ENCODE peak calls at places on chromosomes 4 and X, in ten cellular contexts. One of them, this sample, is unnamed.

GRCh38 chr4:113278324-113278934 is 229.0 kb downstream of the ANK2 start:
- DNase-seq in epithelial cell of proximal tubule: no peak
- DNase-seq in upper lobe of right lung: no peak
- DNase-seq in left ventricle myocardium inferior: peak; percentile 40
- DNase-seq in cardiac muscle cell: peak; percentile 86
- DNase-seq in colonic mucosa: peak; percentile 64
- DNase-seq in mammary epithelial cell: peak; percentile 55
- DNase-seq in left lung: peak; percentile 50
- DNase-seq in right lobe of liver: peak; percentile 37
- DNase-seq in GM23338: peak; percentile 93
- DNase-seq in this sample: peak; percentile 41

GRCh38 chr4:49032440-49033161 is 46.5 kb downstream of the CWH43 start:
- DNase-seq in epithelial cell of proximal tubule: no peak
- DNase-seq in upper lobe of right lung: no peak
- DNase-seq in left ventricle myocardium inferior: no peak
- DNase-seq in cardiac muscle cell: no peak
- DNase-seq in colonic mucosa: peak; percentile 21
- DNase-seq in mammary epithelial cell: peak; percentile 21
- DNase-seq in left lung: no peak
- DNase-seq in right lobe of liver: no peak
- DNase-seq in GM23338: peak; percentile 37
- DNase-seq in this sample: peak; percentile 53

GRCh38 chr4:57425610-57426009 is 315.4 kb upstream of the IGFBP7 start:
- DNase-seq in epithelial cell of proximal tubule: no peak
- DNase-seq in upper lobe of right lung: no peak
- DNase-seq in left ventricle myocardium inferior: no peak
- DNase-seq in cardiac muscle cell: no peak
- DNase-seq in colonic mucosa: no peak
- DNase-seq in mammary epithelial cell: peak; percentile 78
- DNase-seq in left lung: no peak
- DNase-seq in right lobe of liver: no peak
- DNase-seq in GM23338: no peak
- DNase-seq in this sample: no peak

GRCh38 chr4:139770361-139770760 is 104.7 kb downstream of the MGST2 start:
- DNase-seq in epithelial cell of proximal tubule: no peak
- DNase-seq in upper lobe of right lung: no peak
- DNase-seq in left ventricle myocardium inferior: peak; percentile 45
- DNase-seq in cardiac muscle cell: no peak
- DNase-seq in colonic mucosa: no peak
- DNase-seq in mammary epithelial cell: no peak
- DNase-seq in left lung: no peak
- DNase-seq in right lobe of liver: no peak
- DNase-seq in GM23338: no peak
- DNase-seq in this sample: no peak

GRCh38 chr4:6342530-6343293 is 73.1 kb downstream of the WFS1 start:
- DNase-seq in epithelial cell of proximal tubule: no peak
- DNase-seq in upper lobe of right lung: no peak
- DNase-seq in left ventricle myocardium inferior: peak; percentile 70
- DNase-seq in cardiac muscle cell: peak; percentile 10
- DNase-seq in colonic mucosa: no peak
- DNase-seq in mammary epithelial cell: no peak
- DNase-seq in left lung: no peak
- DNase-seq in right lobe of liver: no peak
- DNase-seq in GM23338: no peak
- DNase-seq in this sample: peak; percentile 23

GRCh38 chr4:64584981-64585557 is 175.8 kb upstream of the TECRL start:
- DNase-seq in epithelial cell of proximal tubule: no peak
- DNase-seq in upper lobe of right lung: no peak
- DNase-seq in left ventricle myocardium inferior: no peak
- DNase-seq in cardiac muscle cell: peak; percentile 67
- DNase-seq in colonic mucosa: no peak
- DNase-seq in mammary epithelial cell: peak; percentile 11
- DNase-seq in left lung: no peak
- DNase-seq in right lobe of liver: no peak
- DNase-seq in GM23338: peak; percentile 80
- DNase-seq in this sample: no peak

GRCh38 chr4:45453258-45453841 is 670.5 kb downstream of the GABRG1 start:
- DNase-seq in epithelial cell of proximal tubule: peak; percentile 6
- DNase-seq in upper lobe of right lung: no peak
- DNase-seq in left ventricle myocardium inferior: no peak
- DNase-seq in cardiac muscle cell: peak; percentile 73
- DNase-seq in colonic mucosa: no peak
- DNase-seq in mammary epithelial cell: peak; percentile 54
- DNase-seq in left lung: no peak
- DNase-seq in right lobe of liver: no peak
- DNase-seq in GM23338: peak; percentile 79
- DNase-seq in this sample: no peak

GRCh38 chr4:69210911-69211310 is 3.6 kb downstream of the UGT2B11 start:
- DNase-seq in epithelial cell of proximal tubule: no peak
- DNase-seq in upper lobe of right lung: no peak
- DNase-seq in left ventricle myocardium inferior: no peak
- DNase-seq in cardiac muscle cell: no peak
- DNase-seq in colonic mucosa: no peak
- DNase-seq in mammary epithelial cell: no peak
- DNase-seq in left lung: no peak
- DNase-seq in right lobe of liver: no peak
- DNase-seq in GM23338: no peak
- DNase-seq in this sample: no peak

GRCh38 chr4:139454111-139454600 is at the start of gene RAB33B:
- DNase-seq in epithelial cell of proximal tubule: peak; percentile 29
- DNase-seq in upper lobe of right lung: no peak
- DNase-seq in left ventricle myocardium inferior: no peak
- DNase-seq in cardiac muscle cell: no peak
- DNase-seq in colonic mucosa: no peak
- DNase-seq in mammary epithelial cell: no peak
- DNase-seq in left lung: no peak
- DNase-seq in right lobe of liver: no peak
- DNase-seq in GM23338: no peak
- DNase-seq in this sample: no peak

GRCh38 chrX:96906741-96907140 is 23.0 kb downstream of the RPA4 start:
- DNase-seq in epithelial cell of proximal tubule: no peak
- DNase-seq in upper lobe of right lung: no peak
- DNase-seq in left ventricle myocardium inferior: no peak
- DNase-seq in cardiac muscle cell: no peak
- DNase-seq in colonic mucosa: no peak
- DNase-seq in mammary epithelial cell: peak; percentile 8
- DNase-seq in left lung: no peak
- DNase-seq in right lobe of liver: no peak
- DNase-seq in GM23338: no peak
- DNase-seq in this sample: no peak

GRCh38 chrX:124493984-124494383 is 147.6 kb downstream of the SH2D1A start:
- DNase-seq in epithelial cell of proximal tubule: no peak
- DNase-seq in upper lobe of right lung: no peak
- DNase-seq in left ventricle myocardium inferior: no peak
- DNase-seq in cardiac muscle cell: no peak
- DNase-seq in colonic mucosa: no peak
- DNase-seq in mammary epithelial cell: no peak
- DNase-seq in left lung: no peak
- DNase-seq in right lobe of liver: no peak
- DNase-seq in GM23338: no peak
- DNase-seq in this sample: no peak

GRCh38 chrX:124501566-124501965 is 155.2 kb downstream of the SH2D1A start:
- DNase-seq in epithelial cell of proximal tubule: no peak
- DNase-seq in upper lobe of right lung: no peak
- DNase-seq in left ventricle myocardium inferior: no peak
- DNase-seq in cardiac muscle cell: peak; percentile 31
- DNase-seq in colonic mucosa: no peak
- DNase-seq in mammary epithelial cell: no peak
- DNase-seq in left lung: no peak
- DNase-seq in right lobe of liver: no peak
- DNase-seq in GM23338: no peak
- DNase-seq in this sample: no peak

GRCh38 chrX:124502599-124502998 is 156.2 kb downstream of the SH2D1A start:
- DNase-seq in epithelial cell of proximal tubule: no peak
- DNase-seq in upper lobe of right lung: no peak
- DNase-seq in left ventricle myocardium inferior: no peak
- DNase-seq in cardiac muscle cell: no peak
- DNase-seq in colonic mucosa: no peak
- DNase-seq in mammary epithelial cell: no peak
- DNase-seq in left lung: no peak
- DNase-seq in right lobe of liver: no peak
- DNase-seq in GM23338: no peak
- DNase-seq in this sample: no peak

GRCh38 chrX:124502144-124502543 is 155.8 kb downstream of the SH2D1A start:
- DNase-seq in epithelial cell of proximal tubule: no peak
- DNase-seq in upper lobe of right lung: no peak
- DNase-seq in left ventricle myocardium inferior: no peak
- DNase-seq in cardiac muscle cell: no peak
- DNase-seq in colonic mucosa: no peak
- DNase-seq in mammary epithelial cell: no peak
- DNase-seq in left lung: no peak
- DNase-seq in right lobe of liver: no peak
- DNase-seq in GM23338: no peak
- DNase-seq in this sample: no peak

DNA sequence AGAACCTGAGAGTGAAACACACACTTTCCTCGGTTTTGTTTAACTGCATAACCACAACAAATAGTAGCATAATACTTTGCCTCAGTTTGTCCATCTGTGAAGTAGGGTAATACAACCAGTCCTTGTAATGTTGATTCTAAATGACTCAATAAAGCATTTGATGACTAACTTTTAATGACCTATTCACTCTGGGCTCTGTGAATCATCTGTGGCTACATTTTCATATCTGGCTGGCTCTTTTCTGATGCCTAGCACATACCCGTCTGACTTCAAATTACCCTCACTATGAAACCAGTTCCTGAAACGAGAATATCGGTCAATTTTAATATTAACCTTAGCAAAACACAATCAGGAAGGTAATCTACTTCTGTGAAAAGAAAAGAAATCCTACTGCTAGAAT is 151.0 kb downstream of the SH2D1A start:
- DNase-seq in epithelial cell of proximal tubule: no peak
- DNase-seq in upper lobe of right lung: no peak
- DNase-seq in left ventricle myocardium inferior: no peak
- DNase-seq in cardiac muscle cell: no peak
- DNase-seq in colonic mucosa: no peak
- DNase-seq in mammary epithelial cell: peak; percentile 46
- DNase-seq in left lung: no peak
- DNase-seq in right lobe of liver: no peak
- DNase-seq in GM23338: no peak
- DNase-seq in this sample: no peak
- H3K4me3 ChIP-seq in epithelial cell of proximal tubule: no peak overlapping the region
- H3K4me3 ChIP-seq in upper lobe of right lung: no peak overlapping the region
- H3K4me3 ChIP-seq in left ventricle myocardium inferior: no peak overlapping the region
- H3K4me3 ChIP-seq in cardiac muscle cell: no peak overlapping the region
- H3K4me3 ChIP-seq in colonic mucosa: no peak overlapping the region
- H3K4me3 ChIP-seq in mammary epithelial cell: no peak overlapping the region
- H3K4me3 ChIP-seq in left lung: no peak overlapping the region
- H3K4me3 ChIP-seq in right lobe of liver: no peak overlapping the region
- H3K4me3 ChIP-seq in GM23338: no peak overlapping the region
- H3K4me3 ChIP-seq in this sample: no peak overlapping the region

GRCh38 chr4:135072553-135072952 is 871.0 kb upstream of the PABPC4L start:
- DNase-seq in epithelial cell of proximal tubule: no peak
- DNase-seq in upper lobe of right lung: no peak
- DNase-seq in left ventricle myocardium inferior: no peak
- DNase-seq in cardiac muscle cell: no peak
- DNase-seq in colonic mucosa: no peak
- DNase-seq in mammary epithelial cell: no peak
- DNase-seq in left lung: no peak
- DNase-seq in right lobe of liver: no peak
- DNase-seq in GM23338: no peak
- DNase-seq in this sample: no peak

DNA sequence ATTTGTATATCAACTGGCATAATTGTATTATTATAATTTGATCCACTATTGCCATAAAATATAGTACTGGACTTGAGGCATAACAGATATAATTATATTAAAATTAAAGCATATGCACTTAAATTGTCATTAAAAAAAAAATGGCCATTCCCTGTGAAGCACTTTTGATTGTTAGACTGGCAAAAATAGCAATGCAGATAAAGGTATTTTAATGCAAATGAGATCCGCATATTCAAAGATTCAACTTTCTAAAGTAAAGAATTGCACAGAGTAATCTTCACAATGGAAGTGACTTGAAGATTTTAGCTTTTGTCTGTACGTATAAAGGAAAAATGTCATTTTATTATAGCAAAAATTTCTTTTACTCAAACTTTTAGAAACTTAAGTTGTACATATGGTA is 871.8 kb upstream of the PABPC4L start:
- DNase-seq in epithelial cell of proximal tubule: no peak
- DNase-seq in upper lobe of right lung: no peak
- DNase-seq in left ventricle myocardium inferior: no peak
- DNase-seq in cardiac muscle cell: no peak
- DNase-seq in colonic mucosa: no peak
- DNase-seq in mammary epithelial cell: no peak
- DNase-seq in left lung: no peak
- DNase-seq in right lobe of liver: no peak
- DNase-seq in GM23338: no peak
- DNase-seq in this sample: no peak
- H3K4me3 ChIP-seq in epithelial cell of proximal tubule: no peak overlapping the region
- H3K4me3 ChIP-seq in upper lobe of right lung: no peak overlapping the region
- H3K4me3 ChIP-seq in left ventricle myocardium inferior: no peak overlapping the region
- H3K4me3 ChIP-seq in cardiac muscle cell: no peak overlapping the region
- H3K4me3 ChIP-seq in colonic mucosa: no peak overlapping the region
- H3K4me3 ChIP-seq in mammary epithelial cell: no peak overlapping the region
- H3K4me3 ChIP-seq in left lung: no peak overlapping the region
- H3K4me3 ChIP-seq in right lobe of liver: no peak overlapping the region
- H3K4me3 ChIP-seq in GM23338: no peak overlapping the region
- H3K4me3 ChIP-seq in this sample: no peak overlapping the region

GRCh38 chrX:103175944-103176753 is 38.8 kb upstream of the BEX4 start:
- DNase-seq in epithelial cell of proximal tubule: no peak
- DNase-seq in upper lobe of right lung: no peak
- DNase-seq in left ventricle myocardium inferior: peak; percentile 36
- DNase-seq in cardiac muscle cell: peak; percentile 64
- DNase-seq in colonic mucosa: peak; percentile 62
- DNase-seq in mammary epithelial cell: peak; percentile 23
- DNase-seq in left lung: peak; percentile 36
- DNase-seq in right lobe of liver: peak; percentile 48
- DNase-seq in GM23338: peak; percentile 52
- DNase-seq in this sample: peak; percentile 72
- H3K4me3 ChIP-seq in epithelial cell of proximal tubule: peak overlapping the region; percentile 33
- H3K4me3 ChIP-seq in upper lobe of right lung: no peak overlapping the region
- H3K4me3 ChIP-seq in left ventricle myocardium inferior: peak overlapping the region; percentile 33
- H3K4me3 ChIP-seq in cardiac muscle cell: no peak overlapping the region
- H3K4me3 ChIP-seq in colonic mucosa: no peak overlapping the region
- H3K4me3 ChIP-seq in mammary epithelial cell: no peak overlapping the region
- H3K4me3 ChIP-seq in left lung: no peak overlapping the region
- H3K4me3 ChIP-seq in right lobe of liver: no peak overlapping the region
- H3K4me3 ChIP-seq in GM23338: no peak overlapping the region
- H3K4me3 ChIP-seq in this sample: no peak overlapping the region

DNA sequence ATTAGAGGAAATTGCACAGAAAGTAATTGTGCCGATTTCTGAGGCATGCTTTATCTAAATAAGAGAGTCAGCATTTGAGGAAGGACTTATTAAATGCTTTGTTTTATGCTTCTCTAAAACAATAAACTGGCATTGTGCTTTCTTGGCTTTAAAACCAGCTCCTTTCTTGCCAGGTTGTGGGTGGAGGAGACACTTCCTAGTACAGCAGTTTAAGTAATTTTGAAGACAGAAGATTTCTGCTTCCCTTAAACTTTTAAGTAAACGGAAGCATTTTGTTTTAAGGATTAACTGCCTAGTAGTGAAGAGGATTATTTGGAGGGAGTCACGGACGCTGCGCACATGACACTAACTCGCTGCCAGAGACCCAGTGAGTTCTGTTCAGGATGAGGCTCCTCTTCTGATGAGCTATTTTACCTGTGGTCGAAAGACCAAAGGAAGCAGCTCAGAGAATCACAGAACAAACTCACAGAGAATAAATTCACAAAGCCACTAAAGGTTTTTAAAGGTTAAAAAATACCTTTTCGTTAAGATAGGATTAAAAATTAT is 169.5 kb downstream of the TLL1 start:
- DNase-seq in epithelial cell of proximal tubule: no peak
- DNase-seq in upper lobe of right lung: no peak
- DNase-seq in left ventricle myocardium inferior: no peak
- DNase-seq in cardiac muscle cell: no peak
- DNase-seq in colonic mucosa: no peak
- DNase-seq in mammary epithelial cell: no peak
- DNase-seq in left lung: no peak
- DNase-seq in right lobe of liver: no peak
- DNase-seq in GM23338: no peak
- DNase-seq in this sample: no peak
- H3K4me3 ChIP-seq in epithelial cell of proximal tubule: no peak overlapping the region
- H3K4me3 ChIP-seq in upper lobe of right lung: no peak overlapping the region
- H3K4me3 ChIP-seq in left ventricle myocardium inferior: no peak overlapping the region
- H3K4me3 ChIP-seq in cardiac muscle cell: no peak overlapping the region
- H3K4me3 ChIP-seq in colonic mucosa: no peak overlapping the region
- H3K4me3 ChIP-seq in mammary epithelial cell: no peak overlapping the region
- H3K4me3 ChIP-seq in left lung: no peak overlapping the region
- H3K4me3 ChIP-seq in right lobe of liver: no peak overlapping the region
- H3K4me3 ChIP-seq in GM23338: no peak overlapping the region
- H3K4me3 ChIP-seq in this sample: no peak overlapping the region

This sample was measured in adrenal gland.